ENCODE peak calls at places on chromosomes 7 and 10, in six cellular contexts. L is ovary, F is PC-9, Q is mesenchymal stem cell, W is neural progenitor cell, E is ascending aorta. R is an unnamed sample.

GRCh38 chr7:100148559-100149328 is at the start of gene LAMTOR4:
- DNase-seq in L (peak), F (peak), Q (peak), W (peak), E (peak), R (peak)

GRCh38 chr7:94580601-94581000 is 71.0 kb downstream of the CASD1 start:
- DNase-seq in L (no peak), F (peak), Q (peak), W (no peak), E (no peak), R (no peak)

GRCh38 chr7:79420464-79420863 is 33.0 kb downstream of the MAGI2 start:
- DNase-seq in L (no peak), F (no peak), Q (peak), W (no peak), E (no peak), R (no peak)

GRCh38 chr7:132742152-132742551 is 165.9 kb upstream of the PLXNA4 start:
- DNase-seq in L (peak), F (no peak), Q (no peak), W (no peak), E (no peak), R (no peak)

GRCh38 chr7:918118-918425 is 36.4 kb downstream of the ADAP1 start:
- DNase-seq in L (no peak), F (no peak), Q (no peak), W (no peak), E (no peak), R (no peak)

GRCh38 chr10:72932259-72933015 is 22.2 kb downstream of the PLA2G12B start:
- DNase-seq in L (no peak), F (no peak), Q (no peak), W (no peak), E (no peak), R (no peak)

GRCh38 chr10:59913547-59914237 is 7.3 kb upstream of the CCDC6 start:
- DNase-seq in L (no peak), F (no peak), Q (no peak), W (no peak), E (no peak), R (no peak)

GRCh38 chr7:43572516-43573049 is 10.3 kb upstream of the STK17A start:
- DNase-seq in L (no peak), F (peak), Q (peak), W (no peak), E (peak), R (no peak)

GRCh38 chr7:93985101-93985500 is 19.1 kb downstream of the BET1 start:
- DNase-seq in L (no peak), F (no peak), Q (no peak), W (no peak), E (no peak), R (no peak)

GRCh38 chr7:44634839-44635591 is 28.6 kb downstream of the OGDH start:
- DNase-seq in L (no peak), F (no peak), Q (no peak), W (no peak), E (no peak), R (no peak)

GRCh38 chr7:157670490-157671357 is 333.9 kb downstream of the DNAJB6 start:
- DNase-seq in L (no peak), F (no peak), Q (no peak), W (no peak), E (no peak), R (no peak)

GRCh38 chr10:36380538-36380937 is 738.4 kb upstream of the FZD8 start:
- DNase-seq in L (no peak), F (no peak), Q (no peak), W (no peak), E (no peak), R (no peak)

GRCh38 chr7:88312061-88312663 is 5.5 kb upstream of the STEAP4 start:
- DNase-seq in L (no peak), F (no peak), Q (no peak), W (no peak), E (no peak), R (no peak)

GRCh38 chr7:26153823-26154783 is 2.1 kb downstream of the NFE2L3 start:
- DNase-seq in L (no peak), F (peak), Q (peak), W (peak), E (no peak), R (peak)

GRCh38 chr7:64959072-64959747 is 31.6 kb downstream of the ZNF117 start:
- DNase-seq in L (no peak), F (no peak), Q (no peak), W (peak), E (no peak), R (no peak)

GRCh38 chr10:4596951-4597350 is 229.1 kb upstream of the AKR1E2 start:
- DNase-seq in L (no peak), F (no peak), Q (no peak), W (no peak), E (no peak), R (no peak)

GRCh38 chr10:22911889-22912762 is 15.7 kb upstream of the ARMC3 start:
- DNase-seq in L (no peak), F (no peak), Q (peak), W (no peak), E (no peak), R (no peak)

GRCh38 chr7:132516042-132516840 is 60.0 kb downstream of the PLXNA4 start:
- DNase-seq in L (no peak), F (no peak), Q (peak), W (no peak), E (no peak), R (no peak)

GRCh38 chr10:124946945-124947344 is 5.0 kb downstream of the ZRANB1 start:
- DNase-seq in L (no peak), F (peak), Q (no peak), W (no peak), E (no peak), R (no peak)

GRCh38 chr7:149824748-149825566 is 13.2 kb upstream of the ZNF862 start:
- DNase-seq in L (no peak), F (no peak), Q (no peak), W (no peak), E (no peak), R (no peak)

GRCh38 chr10:79242620-79243152 is 104.6 kb upstream of the PPIF start:
- DNase-seq in L (peak), F (peak), Q (peak), W (peak), E (no peak), R (peak)

GRCh38 chr10:53069013-53069412 is 296.4 kb upstream of the MBL2 start:
- DNase-seq in L (no peak), F (no peak), Q (no peak), W (no peak), E (no peak), R (no peak)

GRCh38 chr7:158000160-158000559 is 587.5 kb downstream of the PTPRN2 start:
- DNase-seq in L (no peak), F (no peak), Q (no peak), W (no peak), E (no peak), R (peak)

GRCh38 chr7:66036788-66037187 is 38.8 kb upstream of the ASL start:
- DNase-seq in L (no peak), F (no peak), Q (no peak), W (no peak), E (no peak), R (no peak)

GRCh38 chr10:30803901-30804322 is 174.4 kb upstream of the LYZL2 start:
- DNase-seq in L (no peak), F (no peak), Q (no peak), W (no peak), E (no peak), R (no peak)

GRCh38 chr10:86733260-86733671 is 23.2 kb upstream of the BMPR1A start:
- DNase-seq in L (peak), F (no peak), Q (no peak), W (no peak), E (no peak), R (no peak)

GRCh38 chr7:102425639-102426267 is 7.6 kb upstream of the ORAI2 start:
- DNase-seq in L (no peak), F (no peak), Q (no peak), W (no peak), E (peak), R (peak)

GRCh38 chr7:140917258-140917657 is 7.5 kb downstream of the BRAF start:
- DNase-seq in L (no peak), F (no peak), Q (no peak), W (no peak), E (no peak), R (no peak)

GRCh38 chr7:17971392-17971791 is 31.1 kb upstream of the SNX13 start:
- DNase-seq in L (no peak), F (peak), Q (peak), W (no peak), E (no peak), R (no peak)

GRCh38 chr10:110615057-110615630 is 29.0 kb upstream of the RBM20 start:
- DNase-seq in L (no peak), F (no peak), Q (no peak), W (no peak), E (no peak), R (no peak)
- H3K4me3 ChIP-seq in L (no peak), F (no peak), Q (no peak), W (no peak), E (no peak), R (no peak)

GRCh38 chr7:138982204-138982623 is 1.0 kb upstream of the KIAA1549 start:
- DNase-seq in L (no peak), F (no peak), Q (peak), W (no peak), E (no peak), R (no peak)
- H3K4me3 ChIP-seq in L (peak), F (peak), Q (peak), W (peak), E (peak), R (peak)

GRCh38 chr7:6228865-6229264 is 43.6 kb downstream of the CYTH3 start:
- DNase-seq in L (no peak), F (no peak), Q (peak), W (no peak), E (no peak), R (no peak)
- H3K4me3 ChIP-seq in L (no peak), F (no peak), Q (peak), W (no peak), E (no peak), R (no peak)

GRCh38 chr10:70603439-70603778 is 868 bp upstream of the PRF1 start:
- DNase-seq in L (no peak), F (no peak), Q (no peak), W (no peak), E (no peak), R (no peak)
- H3K4me3 ChIP-seq in L (no peak), F (no peak), Q (no peak), W (no peak), E (no peak), R (no peak)

DNA sequence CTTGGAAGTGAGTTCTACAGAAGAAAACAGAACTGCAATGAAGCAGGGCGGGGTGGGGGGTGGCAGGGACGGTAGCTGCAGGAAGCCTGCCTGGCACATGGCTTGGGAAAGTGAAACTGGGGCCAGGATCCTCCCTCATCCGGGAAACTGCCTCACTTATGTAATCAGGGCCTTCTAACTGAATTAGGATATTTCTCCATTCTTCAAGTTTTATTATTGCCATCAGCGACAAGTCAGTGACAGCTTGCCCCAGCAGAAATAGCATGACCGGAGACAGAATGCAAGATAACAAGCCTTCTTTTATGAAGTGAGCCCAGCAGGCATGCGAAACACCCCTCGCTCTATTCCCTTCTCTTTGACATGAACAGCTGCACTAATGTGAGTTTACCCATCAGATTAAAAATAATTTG is 77.5 kb upstream of the CACUL1 start:
- DNase-seq in L (no peak), F (no peak), Q (no peak), W (no peak), E (peak), R (no peak)
- H3K4me3 ChIP-seq in L (no peak), F (no peak), Q (no peak), W (no peak), E (no peak), R (no peak)

GRCh38 chr10:96450514-96451207 is 63.1 kb downstream of the TLL2 start:
- DNase-seq in L (no peak), F (no peak), Q (no peak), W (peak), E (no peak), R (peak)
- H3K4me3 ChIP-seq in L (no peak), F (no peak), Q (no peak), W (peak), E (no peak), R (no peak)

R was measured in H7.